ENCODE peak calls at places on chromosome 3, in six cellular contexts. T is ovary, Z is transverse colon, D is stomach, U is sigmoid colon, O is A549. F is an unnamed sample. For H3K4me1, the result is how much of the 10 kb centered on the place peaks cover.

GRCh38 chr3:100099621-100100020 is 14.7 kb downstream of the FILIP1L start:
- DNase-seq in O (no peak), U (no peak), T (no peak), Z (no peak), D (no peak), F (no peak)

GRCh38 chr3:175357758-175358157 is 498.6 kb downstream of the NAALADL2 start:
- DNase-seq in O (no peak), T (no peak), D (no peak), Z (no peak), U (no peak), F (no peak)

GRCh38 chr3:32041316-32041715 is 59.8 kb downstream of the ZNF860 start:
- DNase-seq in T (no peak), O (no peak), U (no peak), D (no peak), Z (peak), F (no peak)

GRCh38 chr3:14462738-14463137 is 60.3 kb downstream of the SLC6A6 start:
- DNase-seq in U (no peak), Z (no peak), O (no peak), T (no peak), D (no peak), F (no peak)

GRCh38 chr3:150495563-150496168 is 50.6 kb downstream of the SERP1 start:
- DNase-seq in T (no peak), D (no peak), O (peak), Z (no peak), U (no peak), F (no peak)

GRCh38 chr3:161559177-161559998 is 62.8 kb downstream of the OTOL1 start:
- DNase-seq in T (no peak), U (no peak), Z (no peak), D (no peak), O (peak), F (no peak)

GRCh38 chr3:132978464-132978863 is 59.7 kb upstream of the TMEM108 start:
- DNase-seq in D (no peak), O (no peak), T (no peak), U (no peak), Z (no peak), F (no peak)

GRCh38 chr3:178043084-178043483 is 493.2 kb upstream of the KCNMB2 start:
- DNase-seq in T (no peak), O (no peak), Z (no peak), U (no peak), D (no peak), F (no peak)

GRCh38 chr3:99920530-99921376 is 103.1 kb downstream of the CMSS1 start:
- DNase-seq in U (peak), D (peak), T (peak), O (no peak), Z (peak), F (peak)

GRCh38 chr3:59644479-59645075 is 594.8 kb upstream of the CFAP20DC start:
- DNase-seq in T (no peak), Z (no peak), O (no peak), U (no peak), D (no peak), F (no peak)

GRCh38 chr3:35737080-35737479 is 97.8 kb downstream of the ARPP21 start:
- DNase-seq in Z (no peak), D (no peak), O (no peak), U (no peak), T (no peak), F (no peak)

GRCh38 chr3:1439395-1439794 is 346.6 kb downstream of the CNTN6 start:
- DNase-seq in T (no peak), Z (peak), U (no peak), D (peak), O (no peak), F (no peak)

GRCh38 chr3:116453676-116454346 is 8.5 kb upstream of the LSAMP start:
- DNase-seq in O (no peak), T (no peak), D (no peak), Z (no peak), U (no peak), F (no peak)

GRCh38 chr3:160133757-160134156 is 91.5 kb upstream of the C3orf80 start:
- DNase-seq in U (no peak), O (no peak), T (no peak), Z (no peak), D (no peak), F (no peak)

GRCh38 chr3:15331606-15332404 is 581 bp downstream of the SH3BP5 start:
- DNase-seq in T (peak), U (peak), Z (peak), O (peak), D (peak), F (peak)

GRCh38 chr3:62201438-62202035 is 171.8 kb downstream of the FEZF2 start:
- DNase-seq in D (no peak), O (peak), U (no peak), T (no peak), Z (no peak), F (no peak)

GRCh38 chr3:122398920-122399319 is 14.9 kb downstream of the FAM162A start:
- DNase-seq in O (no peak), Z (no peak), D (no peak), T (no peak), U (no peak), F (no peak)

GRCh38 chr3:60603860-60604259 is 647.4 kb downstream of the FHIT start:
- DNase-seq in O (no peak), Z (no peak), T (no peak), D (no peak), U (no peak), F (no peak)

GRCh38 chr3:94004301-94004910 is 24.0 kb downstream of the STX19 start:
- DNase-seq in U (no peak), T (no peak), D (no peak), O (peak), Z (no peak), F (no peak)

GRCh38 chr3:105868450-105868744 is 415 bp downstream of the CBLB start:
- DNase-seq in Z (peak), O (peak), U (peak), T (peak), D (peak), F (peak)

GRCh38 chr3:159841766-159842165 is 146.9 kb upstream of the IL12A start:
- DNase-seq in Z (no peak), D (no peak), O (no peak), U (no peak), T (no peak), F (no peak)

GRCh38 chr3:196559826-196560225 is 8.5 kb downstream of the WDR53 start:
- DNase-seq in D (no peak), Z (no peak), T (no peak), O (no peak), U (no peak), F (no peak)

GRCh38 chr3:152307829-152308474 is 39.2 kb downstream of the MBNL1 start:
- DNase-seq in T (no peak), U (no peak), Z (no peak), D (no peak), O (peak), F (no peak)

GRCh38 chr3:128783774-128784173 is 57.8 kb downstream of the RAB7A start:
- DNase-seq in Z (no peak), U (no peak), O (no peak), D (no peak), T (no peak), F (no peak)

GRCh38 chr3:117026401-117026800 is 316.8 kb downstream of the TUSC7 start:
- DNase-seq in D (no peak), O (no peak), U (no peak), T (no peak), Z (no peak), F (no peak)

GRCh38 chr3:43753743-43754142 is 63.0 kb downstream of the ABHD5 start:
- DNase-seq in D (no peak), Z (no peak), U (no peak), O (no peak), T (no peak), F (no peak)

GRCh38 chr3:129315386-129315991 is 36.8 kb downstream of the HMCES start:
- DNase-seq in U (peak), D (peak), T (no peak), O (no peak), Z (peak), F (peak)

GRCh38 chr3:97010881-97011657 is 196.7 kb downstream of the EPHA6 start:
- DNase-seq in D (no peak), O (no peak), Z (no peak), U (no peak), T (no peak), F (no peak)
- H3K27ac ChIP-seq in D (no peak), O (no peak), Z (no peak), U (no peak), T (no peak), F (no peak)

DNA sequence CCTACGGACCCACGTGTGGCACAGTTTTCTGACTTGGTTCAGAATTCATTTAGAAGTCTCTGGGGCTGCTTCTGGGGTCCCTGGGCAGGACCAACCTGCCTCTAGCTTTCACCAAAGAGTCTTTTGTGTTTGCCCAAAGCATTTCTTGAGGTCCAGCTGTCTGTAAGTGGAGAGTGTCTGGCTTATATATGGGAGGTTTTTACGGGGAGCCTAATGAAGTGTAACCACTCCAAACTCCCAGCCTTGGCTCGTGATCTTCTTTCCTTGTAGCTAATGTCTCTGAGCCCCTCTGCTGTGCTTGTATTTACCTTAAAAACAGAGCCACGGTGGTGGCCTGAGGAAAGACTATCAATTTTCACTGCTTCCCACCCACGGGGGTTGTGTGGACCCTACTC is 109.0 kb upstream of the CTDSPL start:
- DNase-seq in O (no peak), U (no peak), Z (no peak), T (no peak), D (no peak), F (no peak)
- TF ChIP-seq EP300 in O (no peak), U (no peak), Z (no peak), T (no peak), D (no peak), F (no peak)

DNA sequence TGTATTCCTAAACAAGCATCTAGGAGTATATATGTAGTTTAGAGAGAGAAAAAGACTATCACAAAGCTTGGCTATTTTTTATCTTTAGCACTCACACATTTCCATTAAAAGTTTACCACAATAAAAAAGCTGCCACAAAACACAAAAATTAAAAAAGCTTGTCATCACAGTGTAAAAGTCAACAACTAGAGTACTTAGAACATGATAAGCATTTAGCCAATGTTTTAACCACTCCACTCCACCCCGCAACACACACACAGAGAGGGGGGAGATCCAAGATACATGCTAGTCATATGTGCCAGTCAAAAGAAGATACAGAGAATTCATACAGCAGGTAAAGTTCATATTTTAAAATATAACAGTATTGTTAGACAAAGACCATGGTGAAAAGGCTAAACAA is 79.7 kb downstream of the STAG1 start:
- DNase-seq in O (no peak), T (no peak), Z (no peak), D (no peak), U (no peak), F (no peak)
- H3K4me1 ChIP-seq in O (under half), T (under half), Z (under half), D (under half), U (under half), F (under half)

DNA sequence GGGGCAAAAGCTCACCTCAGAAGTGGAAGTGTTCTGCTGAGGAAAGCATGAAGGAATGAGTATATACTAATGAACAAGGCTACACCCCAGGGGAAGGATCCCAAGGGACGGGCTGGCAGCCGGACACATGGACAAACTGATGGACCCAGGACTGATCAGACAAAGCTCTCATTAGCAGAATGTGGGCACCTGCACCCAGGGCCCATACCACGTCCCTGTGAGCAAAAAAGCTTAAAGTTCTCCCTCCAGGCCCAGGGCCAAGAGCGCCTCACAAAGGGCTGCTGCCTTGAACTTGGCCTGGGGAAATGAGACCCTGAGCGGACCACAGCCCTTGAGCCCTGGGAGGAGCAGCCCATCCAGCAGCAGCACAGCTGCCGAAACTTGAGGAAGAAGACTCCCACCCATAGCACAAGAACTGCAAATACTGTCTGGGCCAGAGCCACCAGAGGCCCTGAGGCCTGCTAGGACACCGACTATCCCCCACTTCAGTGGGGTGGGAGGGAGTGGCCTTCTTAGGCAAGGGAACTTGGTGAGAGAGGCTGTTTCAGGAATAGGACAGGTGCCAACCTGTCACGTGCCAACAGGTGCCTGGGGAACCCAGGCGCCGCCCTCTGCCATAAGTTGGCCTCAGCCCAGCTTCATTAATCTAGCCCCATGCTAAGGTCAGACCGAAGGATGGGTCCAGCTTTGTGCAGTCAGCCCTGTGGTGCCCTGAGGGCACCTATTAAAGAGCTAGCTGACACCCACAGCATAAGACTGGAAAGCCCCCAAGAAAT is 2.3 kb upstream of the GMPPB start:
- DNase-seq in O (no peak), D (peak), U (no peak), T (no peak), Z (peak), F (no peak)
- H3K27ac ChIP-seq in O (no peak), D (peak), U (no peak), T (no peak), Z (peak), F (peak)

DNA sequence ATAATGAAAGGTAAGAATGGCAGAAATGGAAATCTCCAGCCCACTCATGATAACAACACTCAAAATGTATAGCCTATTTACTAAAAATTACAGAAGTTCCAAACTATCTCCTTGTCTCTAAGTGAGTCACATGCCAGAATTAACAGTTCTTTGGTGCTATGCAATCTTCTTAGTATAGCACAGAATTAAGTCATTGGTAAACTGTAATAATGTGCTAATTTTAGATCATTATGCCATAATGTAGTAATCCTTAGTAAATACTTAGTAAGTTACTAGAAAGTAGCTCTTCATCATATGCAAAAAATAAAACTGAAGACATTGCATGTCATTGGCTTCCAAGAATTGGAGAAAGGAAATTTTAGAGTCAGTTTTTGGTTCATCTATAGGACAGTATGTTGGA is 39.9 kb upstream of the CD47 start:
- DNase-seq in Z (no peak), D (no peak), U (no peak), O (no peak), T (no peak), F (no peak)
- TF ChIP-seq EP300 in Z (no peak), D (no peak), U (no peak), O (no peak), T (no peak), F (no peak)

DNA sequence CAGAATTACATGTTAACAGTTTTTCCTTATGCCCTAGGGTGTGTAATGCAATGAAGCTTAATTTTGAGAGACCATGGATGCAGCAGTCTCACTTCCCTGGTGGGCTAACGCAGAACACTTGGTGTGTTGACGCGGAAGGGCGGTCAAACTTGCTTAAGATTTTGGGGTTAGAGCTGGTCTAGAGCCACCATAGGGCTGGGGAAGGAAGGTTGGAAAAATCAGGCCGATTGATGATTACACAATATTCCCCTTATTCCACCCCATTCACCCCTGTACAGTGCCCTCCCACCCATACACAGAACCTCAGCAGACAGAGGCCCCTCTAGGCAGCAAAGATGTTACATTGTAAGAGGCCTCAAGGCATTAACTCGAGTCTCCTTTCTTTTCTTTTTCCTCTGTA is 24.3 kb downstream of the VGLL4 start:
- DNase-seq in T (no peak), U (no peak), O (no peak), D (no peak), Z (no peak), F (no peak)
- H3K4me1 ChIP-seq in T (under half), U (half or more), O (under half), D (half or more), Z (under half), F (half or more)

GRCh38 chr3:136734382-136735070 is 17.7 kb downstream of the STAG1 start:
- DNase-seq in U (no peak), D (no peak), O (no peak), Z (no peak), T (no peak), F (no peak)
- H3K27ac ChIP-seq in U (no peak), D (no peak), O (no peak), Z (no peak), T (no peak), F (no peak)